ENCODE peak calls at places on chromosomes 3 and 15, in four cellular contexts. M is RWPE1, K is tibial nerve, L is neural progenitor cell. Z is an unnamed sample.

GRCh38 chr3:141618938-141619337 is 119.2 kb upstream of the RNF7 start:
- DNase-seq in M (no peak), K (no peak), L (no peak), Z (no peak)

GRCh38 chr3:183291511-183292031 is 38.5 kb downstream of the B3GNT5 start:
- DNase-seq in K (no peak), M (peak; percentile 70), L (no peak), Z (no peak)

GRCh38 chr3:128867200-128868125 is 12.0 kb upstream of the ACAD9 start:
- DNase-seq in L (no peak), M (no peak), K (no peak), Z (no peak)

GRCh38 chr15:90571063-90571541 is 41.4 kb downstream of the CRTC3 start:
- DNase-seq in M (no peak), L (no peak), K (no peak), Z (no peak)

GRCh38 chr3:37985637-37986320 is 4.8 kb upstream of the VILL start:
- DNase-seq in L (no peak), K (peak; percentile 12), M (no peak), Z (no peak)

GRCh38 chr3:88005066-88005465 is 53.7 kb downstream of the CGGBP1 start:
- DNase-seq in M (peak; percentile 4), L (peak; percentile 28), K (no peak), Z (no peak)

GRCh38 chr3:186705882-186706780 is 11.0 kb upstream of the KNG1 start:
- DNase-seq in M (no peak), L (no peak), K (no peak), Z (no peak)

GRCh38 chr15:40307421-40308165 is at the start of gene PLCB2:
- DNase-seq in M (no peak), L (no peak), K (no peak), Z (peak; percentile 83)

GRCh38 chr15:91491131-91491950 is 362.2 kb upstream of the SLCO3A1 start:
- DNase-seq in M (peak; percentile 28), L (no peak), K (no peak), Z (no peak)

GRCh38 chr3:61637088-61638051 is 76.0 kb downstream of the PTPRG start:
- DNase-seq in L (no peak), K (no peak), M (no peak), Z (no peak)

GRCh38 chr3:149004622-149005021 is 13.3 kb downstream of the GYG1 start:
- DNase-seq in K (no peak), M (no peak), L (peak; percentile 5), Z (no peak)

GRCh38 chr3:195906865-195907729 is 1.3 kb downstream of the TNK2 start:
- DNase-seq in M (no peak), K (no peak), L (no peak), Z (peak; percentile 84)

GRCh38 chr3:127074900-127075360 is 92.0 kb downstream of the PLXNA1 start:
- DNase-seq in L (peak; percentile 20), M (peak; percentile 16), K (no peak), Z (no peak)

GRCh38 chr15:69034352-69034751 is 19.9 kb downstream of the NOX5 start:
- DNase-seq in L (no peak), K (no peak), M (peak; percentile 87), Z (no peak)

GRCh38 chr3:183586477-183586876 is 31.0 kb upstream of the KLHL6 start:
- DNase-seq in L (no peak), M (no peak), K (no peak), Z (peak; percentile 36)

GRCh38 chr3:149453140-149453805 is 21.2 kb upstream of the TM4SF4 start:
- DNase-seq in L (no peak), M (no peak), K (no peak), Z (no peak)

GRCh38 chr3:40453933-40454332 is 3.2 kb upstream of the RPL14 start:
- DNase-seq in K (no peak), M (no peak), L (peak; percentile 24), Z (no peak)
- H3K27ac ChIP-seq in K (peak overlapping the region; percentile 81), M (no peak overlapping the region), L (peak overlapping the region; percentile 86), Z (no peak overlapping the region)

GRCh38 chr15:76377217-76377616 is 40.6 kb downstream of the ISL2 start:
- DNase-seq in L (no peak), M (no peak), K (no peak), Z (no peak)
- H3K27ac ChIP-seq in L (no peak overlapping the region), M (no peak overlapping the region), K (no peak overlapping the region), Z (no peak overlapping the region)

DNA sequence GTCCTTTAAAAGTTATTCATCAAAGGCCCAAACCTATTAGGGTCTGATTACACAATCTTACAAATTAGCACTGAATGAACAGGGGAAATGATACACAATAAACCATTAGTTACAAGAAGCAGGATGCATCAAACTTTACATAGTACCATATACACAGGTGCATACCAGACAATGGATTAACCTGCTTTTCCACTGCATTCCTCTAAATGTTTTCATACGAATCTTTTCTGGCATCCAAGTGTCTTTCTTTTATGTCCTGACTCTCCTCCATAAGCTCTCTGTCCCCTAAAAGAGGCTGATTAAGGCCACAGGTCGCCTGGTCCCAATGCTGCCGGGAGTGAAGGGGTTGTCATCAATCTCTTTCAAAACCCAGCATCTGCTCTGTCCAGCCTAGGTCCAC is 11.4 kb downstream of the FBN1 start:
- DNase-seq in K (no peak), L (no peak), M (no peak), Z (no peak)
- H3K27ac ChIP-seq in K (no peak overlapping the region), L (no peak overlapping the region), M (no peak overlapping the region), Z (no peak overlapping the region)

DNA sequence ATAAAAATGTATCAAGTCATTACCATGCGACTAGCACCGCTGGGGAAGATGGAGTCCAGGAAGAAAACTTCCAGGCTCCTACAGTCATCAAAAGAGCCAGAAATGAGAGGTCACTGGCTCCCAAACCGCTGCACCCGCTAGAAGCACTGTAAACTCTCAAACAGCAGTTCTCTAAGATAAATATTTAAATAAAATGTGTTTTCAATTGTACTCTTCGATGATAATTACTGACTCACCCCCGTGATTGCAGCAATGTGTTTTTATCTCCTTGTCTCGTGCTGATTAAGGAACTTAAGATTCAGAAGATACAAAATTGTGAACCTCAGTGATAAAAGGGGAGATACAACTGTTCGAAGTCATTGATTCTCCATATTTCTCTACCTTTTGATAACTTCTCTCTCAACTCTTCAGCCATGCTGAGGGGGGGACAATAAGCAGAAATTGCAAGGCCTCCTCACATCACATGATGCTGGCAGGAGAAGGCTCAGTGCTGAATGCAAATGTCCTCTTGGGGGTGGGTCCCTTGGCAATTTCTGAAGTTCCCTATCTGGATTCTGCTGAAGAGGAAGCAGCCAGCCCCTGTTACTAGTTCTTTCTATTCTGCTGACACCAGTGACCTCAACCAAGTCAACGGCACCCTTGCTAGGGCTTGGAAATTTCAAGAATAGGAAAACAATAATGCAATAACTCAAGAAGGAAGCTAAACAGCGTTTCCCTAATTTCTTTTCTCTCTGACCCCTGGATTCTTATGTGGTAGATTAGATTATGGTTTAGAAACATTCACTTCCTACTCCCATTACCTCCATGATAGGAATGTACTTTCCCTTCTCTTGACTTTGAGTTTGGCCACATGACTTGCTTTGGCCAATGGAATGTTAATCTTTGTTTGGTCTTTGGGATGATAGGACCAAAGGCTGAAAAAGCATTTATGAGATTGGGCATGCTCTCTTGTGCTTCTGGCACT is 46.0 kb upstream of the FOXP1 start:
- DNase-seq in M (no peak), L (no peak), K (no peak), Z (no peak)
- H3K27ac ChIP-seq in M (no peak overlapping the region), L (no peak overlapping the region), K (no peak overlapping the region), Z (no peak overlapping the region)

DNA sequence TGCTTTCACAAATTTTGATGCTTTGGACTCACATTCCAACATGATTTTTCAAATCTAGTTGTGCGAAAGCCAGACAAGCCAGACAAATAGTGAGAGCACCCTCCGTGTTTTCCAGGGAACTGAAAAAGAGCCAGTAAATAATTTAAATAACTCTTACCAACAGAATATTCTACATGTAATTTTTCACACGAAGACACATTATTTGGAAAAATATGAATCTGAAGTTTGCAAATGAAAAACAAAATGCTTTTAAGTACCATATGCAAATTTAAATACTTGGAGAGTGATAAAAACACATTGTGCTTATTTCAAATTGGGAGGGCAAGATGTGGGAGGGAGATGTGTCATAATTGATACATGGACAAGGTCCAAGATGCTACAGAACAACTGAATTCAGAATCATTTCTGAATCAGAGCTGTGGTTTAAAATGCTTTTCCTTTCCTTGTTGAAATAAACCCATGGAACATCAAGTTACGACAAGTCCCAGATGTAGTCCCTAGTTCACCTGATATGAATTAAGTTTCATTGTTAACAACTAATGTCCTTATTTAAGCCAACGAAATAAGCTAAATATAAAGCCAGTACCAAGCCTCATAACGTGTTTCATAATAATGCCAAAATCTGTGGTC is 144.2 kb upstream of the SOX2 start:
- DNase-seq in L (no peak), M (peak; percentile 62), K (no peak), Z (no peak)
- H3K27ac ChIP-seq in L (no peak overlapping the region), M (no peak overlapping the region), K (peak overlapping the region; percentile 2), Z (no peak overlapping the region)

GRCh38 chr3:17055374-17056276 is 170.9 kb downstream of the PLCL2 start:
- DNase-seq in L (no peak), K (no peak), M (no peak), Z (no peak)
- H3K27ac ChIP-seq in L (no peak overlapping the region), K (no peak overlapping the region), M (no peak overlapping the region), Z (no peak overlapping the region)

GRCh38 chr3:43288366-43288765 is 2.0 kb downstream of the SNRK start:
- DNase-seq in M (peak; percentile 13), L (no peak), K (no peak), Z (no peak)
- H3K27ac ChIP-seq in M (no peak overlapping the region), L (no peak overlapping the region), K (peak overlapping the region; percentile 83), Z (peak overlapping the region; percentile 89)

Z was measured in naive thymus-derived CD4-positive, alpha-beta T cell.